ENCODE peak calls at places on chromosomes 7 and 10, in ten cellular contexts. M is heart left ventricle; T is PC-3; F is Peyer's patch; S is left ventricle myocardium inferior; N is psoas muscle; I is SJSA1; G is CD4-positive, CD25-positive, alpha-beta regulatory T cell; U is sigmoid colon; P is breast epithelium. D is an unnamed sample.
A peak's percentile ranks its signal among the peaks of the same experiment; 100 is the strongest.

GRCh38 chr10:7606977-7607404 is 59.8 kb downstream of the ITIH5 start:
- DNase-seq in G (no peak), N (peak; percentile 59), I (no peak), S (no peak), F (no peak), M (no peak), U (no peak), T (no peak), P (no peak), D (no peak)

GRCh38 chr10:122455376-122456056 is 1.1 kb downstream of the ARMS2 start:
- DNase-seq in M (no peak), S (no peak), I (peak; percentile 2), T (no peak), U (no peak), P (no peak), G (no peak), F (no peak), N (no peak), D (no peak)

GRCh38 chr10:71042699-71043098 is 154.3 kb upstream of the PCBD1 start:
- DNase-seq in T (no peak), G (no peak), F (no peak), U (no peak), I (no peak), N (peak; percentile 29), P (no peak), S (no peak), M (no peak), D (no peak)

GRCh38 chr10:125707852-125708468 is 11.5 kb upstream of the EDRF1 start:
- DNase-seq in N (no peak), F (no peak), P (no peak), U (no peak), G (no peak), T (peak; percentile 80), S (no peak), I (no peak), M (no peak), D (no peak)

GRCh38 chr7:3106353-3106752 is 62.7 kb upstream of the CARD11 start:
- DNase-seq in P (peak; percentile 6), S (no peak), U (no peak), N (no peak), F (no peak), G (peak; percentile 64), T (peak; percentile 28), M (no peak), I (no peak), D (no peak)

GRCh38 chr7:116687801-116688201 is 15.8 kb downstream of the MET start:
- DNase-seq in I (no peak), N (no peak), M (no peak), T (peak; percentile 88), F (no peak), S (no peak), G (no peak), U (no peak), P (no peak), D (no peak)

GRCh38 chr7:86469680-86470295 is 173.9 kb upstream of the GRM3 start:
- DNase-seq in T (peak; percentile 84), M (no peak), S (no peak), I (peak; percentile 66), P (no peak), N (peak; percentile 19), U (peak; percentile 61), G (peak; percentile 70), F (peak; percentile 64), D (no peak)

GRCh38 chr10:49049660-49050059 is 65.7 kb downstream of the VSTM4 start:
- DNase-seq in S (no peak), P (no peak), I (no peak), U (no peak), G (no peak), T (no peak), M (no peak), F (no peak), N (no peak), D (no peak)

DNA sequence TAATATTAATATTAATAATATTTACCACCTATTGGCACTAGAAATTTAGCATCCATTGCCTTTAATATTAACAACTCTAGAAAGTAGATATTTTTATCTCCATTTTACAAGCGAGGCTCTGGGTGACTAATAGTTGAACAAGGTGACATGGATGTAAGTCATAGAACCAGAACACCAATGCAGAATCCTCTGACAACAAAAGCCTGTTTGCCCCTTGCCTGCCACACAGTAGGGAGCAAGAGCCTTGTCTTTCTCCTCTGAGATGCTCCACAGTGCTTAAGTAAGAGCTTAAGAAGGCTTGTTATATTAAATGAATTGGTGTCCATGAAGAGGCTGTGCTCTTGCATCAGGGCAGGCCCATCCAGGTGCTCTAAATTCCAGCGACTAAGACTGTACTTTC is 51.2 kb upstream of the LBX1 start:
- DNase-seq in M (no peak), I (no peak), G (no peak), F (no peak), T (peak; percentile 58), P (no peak), N (no peak), S (no peak), U (no peak), D (no peak)
- H3K27me3 ChIP-seq in M (peaks cover 17% of the 10 kb centered on the region), I (peaks cover 48% of the 10 kb centered on the region), G (peaks cover 26% of the 10 kb centered on the region), F (no peaks in the 10 kb centered on the region), T (no peaks in the 10 kb centered on the region), P (no peaks in the 10 kb centered on the region), N (no peaks in the 10 kb centered on the region), S (peaks cover 73% of the 10 kb centered on the region), U (peaks cover 40% of the 10 kb centered on the region), D (no peaks in the 10 kb centered on the region)

GRCh38 chr7:45048748-45049147 is 40.0 kb downstream of the NACAD start:
- DNase-seq in N (no peak), S (no peak), G (no peak), M (no peak), P (no peak), F (peak; percentile 24), U (no peak), T (peak; percentile 64), I (no peak), D (no peak)
- H3K36me3 ChIP-seq in N (no peaks in the 10 kb centered on the region), S (peaks cover 25% of the 10 kb centered on the region), G (peaks cover 85% of the 10 kb centered on the region), M (peaks cover 69% of the 10 kb centered on the region), P (no peaks in the 10 kb centered on the region), F (no peaks in the 10 kb centered on the region), U (peaks cover 5% of the 10 kb centered on the region), T (no peaks in the 10 kb centered on the region), I (peaks cover 33% of the 10 kb centered on the region), D (peaks cover 5% of the 10 kb centered on the region)

GRCh38 chr10:106436123-106436740 is 728.3 kb downstream of the SORCS1 start:
- DNase-seq in G (no peak), S (no peak), M (no peak), N (no peak), T (peak; percentile 92), U (no peak), P (no peak), F (no peak), I (no peak), D (no peak)

GRCh38 chr10:106438386-106438785 is 726.1 kb downstream of the SORCS1 start:
- DNase-seq in F (no peak), S (no peak), P (no peak), N (no peak), M (no peak), T (no peak), I (no peak), U (no peak), G (no peak), D (no peak)

GRCh38 chr10:106439366-106439765 is 725.1 kb downstream of the SORCS1 start:
- DNase-seq in I (no peak), S (no peak), F (no peak), U (no peak), P (no peak), T (no peak), N (no peak), G (no peak), M (no peak), D (no peak)

GRCh38 chr10:106440355-106440754 is 724.2 kb downstream of the SORCS1 start:
- DNase-seq in M (no peak), U (no peak), P (no peak), N (no peak), G (no peak), F (no peak), I (no peak), T (peak; percentile 74), S (no peak), D (no peak)

GRCh38 chr10:106435081-106435480 is 729.4 kb downstream of the SORCS1 start:
- DNase-seq in G (no peak), P (no peak), I (no peak), F (no peak), N (no peak), M (no peak), U (no peak), T (no peak), S (no peak), D (no peak)
- H3K9me3 ChIP-seq in G (no peaks in the 10 kb centered on the region), P (no peaks in the 10 kb centered on the region), I (no peaks in the 10 kb centered on the region), F (no peaks in the 10 kb centered on the region), N (no peaks in the 10 kb centered on the region), M (no peaks in the 10 kb centered on the region), U (no peaks in the 10 kb centered on the region), T (peaks cover 9% of the 10 kb centered on the region), S (peaks cover 11% of the 10 kb centered on the region), D (no peaks in the 10 kb centered on the region)

GRCh38 chr7:27237735-27238334 is 4.8 kb upstream of the EVX1 start:
- DNase-seq in I (no peak), P (no peak), G (no peak), N (no peak), U (no peak), T (peak; percentile 58), S (no peak), F (no peak), M (no peak), D (no peak)
- H3K27me3 ChIP-seq in I (peaks cover 20% of the 10 kb centered on the region), P (peaks cover 10% of the 10 kb centered on the region), G (peaks cover 32% of the 10 kb centered on the region), N (peaks cover 4% of the 10 kb centered on the region), U (peaks cover 80% of the 10 kb centered on the region), T (peaks cover 3% of the 10 kb centered on the region), S (peaks cover 100% of the 10 kb centered on the region), F (peaks cover 4% of the 10 kb centered on the region), M (peaks cover 75% of the 10 kb centered on the region), D (peaks cover 5% of the 10 kb centered on the region)

GRCh38 chr7:141663081-141663510 is 38.9 kb downstream of the DENND11 start:
- DNase-seq in P (peak; percentile 89), G (peak; percentile 65), U (no peak), N (no peak), F (peak; percentile 66), I (no peak), T (peak; percentile 78), M (no peak), S (no peak), D (no peak)

GRCh38 chr7:141654551-141654950 is 47.4 kb downstream of the DENND11 start:
- DNase-seq in S (no peak), M (peak; percentile 52), N (no peak), G (peak; percentile 90), P (no peak), U (no peak), T (peak; percentile 74), I (peak; percentile 49), F (peak; percentile 82), D (peak; percentile 34)

GRCh38 chr7:141660259-141660658 is 41.7 kb downstream of the DENND11 start:
- DNase-seq in F (no peak), S (no peak), I (no peak), T (no peak), G (peak; percentile 58), U (no peak), N (no peak), M (no peak), P (no peak), D (no peak)

GRCh38 chr7:141664450-141664849 is 37.5 kb downstream of the DENND11 start:
- DNase-seq in N (no peak), I (no peak), U (no peak), T (no peak), M (no peak), P (no peak), F (peak; percentile 82), S (no peak), G (no peak), D (no peak)

GRCh38 chr7:141659501-141659900 is 42.5 kb downstream of the DENND11 start:
- DNase-seq in G (no peak), U (no peak), T (no peak), I (no peak), M (no peak), F (no peak), S (no peak), N (no peak), P (no peak), D (no peak)
- H3K36me3 ChIP-seq in G (peaks cover 62% of the 10 kb centered on the region), U (peaks cover 8% of the 10 kb centered on the region), T (peaks cover 11% of the 10 kb centered on the region), I (peaks cover 36% of the 10 kb centered on the region), M (peaks cover 89% of the 10 kb centered on the region), F (no peaks in the 10 kb centered on the region), S (peaks cover 65% of the 10 kb centered on the region), N (peaks cover 5% of the 10 kb centered on the region), P (no peaks in the 10 kb centered on the region), D (peaks cover 12% of the 10 kb centered on the region)

D was measured in aorta.